ENCODE peak calls at places on chromosomes 11 and 22, in eight cellular contexts. I is WTC11; W is fibroblast of the conjunctiva; C is GM10248; K is CD4-positive, CD25-positive, alpha-beta regulatory T cell; Z is K562; E is stimulated activated CD4-positive, alpha-beta T cell treated with anti-CD3 and anti-CD28 coated beads, TNF-alpha, amount 100 ng/mL, for 24 hours; M is hepatocyte. O is an unnamed sample.
A peak's percentile ranks its signal among the peaks of the same experiment; 100 is the strongest.

GRCh38 chr11:60121259-60121658 is 32.8 kb downstream of the MS4A2 start:
- DNase-seq in I (peak; percentile 30), W (no peak), C (no peak), K (no peak), Z (peak; percentile 80), E (no peak), M (peak; percentile 10), O (no peak)

GRCh38 chr11:12196862-12197261 is 86.5 kb downstream of the MICAL2 start:
- DNase-seq in I (no peak), W (no peak), C (no peak), K (no peak), Z (no peak), E (no peak), M (no peak), O (no peak)

GRCh38 chr22:45516923-45517675 is 14.4 kb downstream of the FBLN1 start:
- DNase-seq in I (no peak), W (no peak), C (no peak), K (no peak), Z (no peak), E (no peak), M (no peak), O (peak; percentile 23)

GRCh38 chr11:109547356-109548027 is 125.5 kb downstream of the C11orf87 start:
- DNase-seq in I (no peak), W (peak; percentile 18), C (no peak), K (no peak), Z (no peak), E (no peak), M (no peak), O (peak; percentile 71)

GRCh38 chr11:69831985-69832384 is 12.8 kb upstream of the FGF3 start:
- DNase-seq in I (no peak), W (no peak), C (no peak), K (no peak), Z (no peak), E (no peak), M (no peak), O (no peak)

GRCh38 chr11:61378713-61379313 is 13.6 kb upstream of the TMEM216 start:
- DNase-seq in I (no peak), W (peak; percentile 96), C (no peak), K (no peak), Z (no peak), E (no peak), M (peak; percentile 65), O (peak; percentile 92)

GRCh38 chr11:23725752-23726151 is 771.1 kb upstream of the LUZP2 start:
- DNase-seq in I (no peak), W (no peak), C (no peak), K (no peak), Z (no peak), E (no peak), M (no peak), O (peak; percentile 54)

GRCh38 chr11:72204865-72205264 is 11.7 kb upstream of the FOLR2 start:
- DNase-seq in I (no peak), W (no peak), C (no peak), K (no peak), Z (no peak), E (no peak), M (no peak), O (no peak)

GRCh38 chr11:122113836-122114235 is 2.2 kb downstream of the BLID start:
- DNase-seq in I (no peak), W (no peak), C (no peak), K (no peak), Z (no peak), E (no peak), M (no peak), O (no peak)

GRCh38 chr22:23240639-23241389 is 60.5 kb downstream of the BCR start:
- DNase-seq in I (peak; percentile 62), W (no peak), C (no peak), K (no peak), Z (peak; percentile 67), E (peak; percentile 43), M (no peak), O (no peak)

GRCh38 chr11:27416568-27417176 is 53.7 kb upstream of the CCDC34 start:
- DNase-seq in I (no peak), W (no peak), C (no peak), K (no peak), Z (no peak), E (no peak), M (no peak), O (no peak)

GRCh38 chr11:84588131-84588829 is 1038.9 kb downstream of the DLG2 start:
- DNase-seq in I (no peak), W (no peak), C (no peak), K (no peak), Z (no peak), E (no peak), M (no peak), O (no peak)

GRCh38 chr11:91591021-91591420 is 633.6 kb upstream of the FAT3 start:
- DNase-seq in I (no peak), W (no peak), C (no peak), K (no peak), Z (no peak), E (no peak), M (no peak), O (no peak)

GRCh38 chr11:15667127-15667725 is 552.5 kb downstream of the INSC start:
- DNase-seq in I (no peak), W (no peak), C (no peak), K (no peak), Z (no peak), E (no peak), M (no peak), O (peak; percentile 2)

GRCh38 chr11:64747961-64748715 is 4.2 kb upstream of the RASGRP2 start:
- DNase-seq in I (no peak), W (no peak), C (no peak), K (no peak), Z (no peak), E (no peak), M (no peak), O (no peak)

GRCh38 chr22:29457730-29458129 is 19.3 kb downstream of the RFPL1 start:
- DNase-seq in I (peak; percentile 67), W (peak; percentile 12), C (peak; percentile 75), K (no peak), Z (peak; percentile 65), E (no peak), M (peak; percentile 45), O (peak; percentile 23)

GRCh38 chr11:59255281-59255680 is 42.6 kb upstream of the MPEG1 start:
- DNase-seq in I (no peak), W (no peak), C (no peak), K (no peak), Z (no peak), E (no peak), M (no peak), O (no peak)

O was measured in myocyte.